ENCODE peak calls at places on chromosomes 13 and 19, in six cellular contexts. One of them, this sample, is unnamed.

GRCh38 chr13:79874396-79875360 is 393.7 kb downstream of the NDFIP2 start:
- DNase-seq in stimulated activated CD8-positive, alpha-beta memory T cell treated with anti-CD3 and anti-CD28 coated beads, Interleukin-2, amount 100 ng/mL, for 1 hour: no peak
- DNase-seq in natural killer cell: no peak
- DNase-seq in NCI-H2029 treated with DMSO at 0.1 percent for 48 hours: no peak
- DNase-seq in heart left ventricle: no peak
- DNase-seq in stimulated activated CD4-positive, alpha-beta T cell treated with anti-CD3 and anti-CD28 coated beads, Interleukin-1b, Interleukin-23, amount 100 ng/mL, for 24 hours: no peak
- DNase-seq in this sample: no peak

GRCh38 chr19:40279120-40279551 is 6.0 kb downstream of the AKT2 start:
- DNase-seq in stimulated activated CD8-positive, alpha-beta memory T cell treated with anti-CD3 and anti-CD28 coated beads, Interleukin-2, amount 100 ng/mL, for 1 hour: no peak
- DNase-seq in natural killer cell: no peak
- DNase-seq in heart left ventricle: peak; percentile 81
- DNase-seq in stimulated activated CD4-positive, alpha-beta T cell treated with anti-CD3 and anti-CD28 coated beads, Interleukin-1b, Interleukin-23, amount 100 ng/mL, for 24 hours: no peak
- DNase-seq in NCI-H2029 treated with DMSO at 0.1 percent for 48 hours: no peak
- DNase-seq in this sample: no peak

GRCh38 chr13:63425131-63425530 is 2009.5 kb upstream of the PCDH20 start:
- DNase-seq in heart left ventricle: no peak
- DNase-seq in natural killer cell: no peak
- DNase-seq in stimulated activated CD4-positive, alpha-beta T cell treated with anti-CD3 and anti-CD28 coated beads, Interleukin-1b, Interleukin-23, amount 100 ng/mL, for 24 hours: no peak
- DNase-seq in stimulated activated CD8-positive, alpha-beta memory T cell treated with anti-CD3 and anti-CD28 coated beads, Interleukin-2, amount 100 ng/mL, for 1 hour: no peak
- DNase-seq in NCI-H2029 treated with DMSO at 0.1 percent for 48 hours: no peak
- DNase-seq in this sample: no peak

GRCh38 chr19:55443045-55443823 is at the start of gene SHISA7:
- DNase-seq in stimulated activated CD4-positive, alpha-beta T cell treated with anti-CD3 and anti-CD28 coated beads, Interleukin-1b, Interleukin-23, amount 100 ng/mL, for 24 hours: no peak
- DNase-seq in NCI-H2029 treated with DMSO at 0.1 percent for 48 hours: no peak
- DNase-seq in natural killer cell: no peak
- DNase-seq in heart left ventricle: no peak
- DNase-seq in stimulated activated CD8-positive, alpha-beta memory T cell treated with anti-CD3 and anti-CD28 coated beads, Interleukin-2, amount 100 ng/mL, for 1 hour: no peak
- DNase-seq in this sample: no peak

GRCh38 chr19:1136201-1136600 is 32.4 kb downstream of the GPX4 start:
- DNase-seq in stimulated activated CD4-positive, alpha-beta T cell treated with anti-CD3 and anti-CD28 coated beads, Interleukin-1b, Interleukin-23, amount 100 ng/mL, for 24 hours: no peak
- DNase-seq in heart left ventricle: no peak
- DNase-seq in NCI-H2029 treated with DMSO at 0.1 percent for 48 hours: no peak
- DNase-seq in natural killer cell: no peak
- DNase-seq in stimulated activated CD8-positive, alpha-beta memory T cell treated with anti-CD3 and anti-CD28 coated beads, Interleukin-2, amount 100 ng/mL, for 1 hour: no peak
- DNase-seq in this sample: no peak

GRCh38 chr13:23883255-23883654 is 5.9 kb downstream of the MIPEP start:
- DNase-seq in NCI-H2029 treated with DMSO at 0.1 percent for 48 hours: no peak
- DNase-seq in natural killer cell: no peak
- DNase-seq in heart left ventricle: no peak
- DNase-seq in stimulated activated CD8-positive, alpha-beta memory T cell treated with anti-CD3 and anti-CD28 coated beads, Interleukin-2, amount 100 ng/mL, for 1 hour: no peak
- DNase-seq in stimulated activated CD4-positive, alpha-beta T cell treated with anti-CD3 and anti-CD28 coated beads, Interleukin-1b, Interleukin-23, amount 100 ng/mL, for 24 hours: no peak
- DNase-seq in this sample: no peak

GRCh38 chr19:11018743-11019142 is 57.9 kb downstream of the SMARCA4 start:
- DNase-seq in natural killer cell: no peak
- DNase-seq in stimulated activated CD4-positive, alpha-beta T cell treated with anti-CD3 and anti-CD28 coated beads, Interleukin-1b, Interleukin-23, amount 100 ng/mL, for 24 hours: no peak
- DNase-seq in NCI-H2029 treated with DMSO at 0.1 percent for 48 hours: no peak
- DNase-seq in heart left ventricle: no peak
- DNase-seq in stimulated activated CD8-positive, alpha-beta memory T cell treated with anti-CD3 and anti-CD28 coated beads, Interleukin-2, amount 100 ng/mL, for 1 hour: no peak
- DNase-seq in this sample: no peak

GRCh38 chr19:38699027-38699346 is 45.3 kb downstream of the CAPN12 start:
- DNase-seq in stimulated activated CD8-positive, alpha-beta memory T cell treated with anti-CD3 and anti-CD28 coated beads, Interleukin-2, amount 100 ng/mL, for 1 hour: no peak
- DNase-seq in NCI-H2029 treated with DMSO at 0.1 percent for 48 hours: no peak
- DNase-seq in heart left ventricle: no peak
- DNase-seq in natural killer cell: no peak
- DNase-seq in stimulated activated CD4-positive, alpha-beta T cell treated with anti-CD3 and anti-CD28 coated beads, Interleukin-1b, Interleukin-23, amount 100 ng/mL, for 24 hours: no peak
- DNase-seq in this sample: no peak

GRCh38 chr13:41008349-41008980 is 10.7 kb downstream of the ELF1 start:
- DNase-seq in stimulated activated CD8-positive, alpha-beta memory T cell treated with anti-CD3 and anti-CD28 coated beads, Interleukin-2, amount 100 ng/mL, for 1 hour: no peak
- DNase-seq in stimulated activated CD4-positive, alpha-beta T cell treated with anti-CD3 and anti-CD28 coated beads, Interleukin-1b, Interleukin-23, amount 100 ng/mL, for 24 hours: no peak
- DNase-seq in heart left ventricle: no peak
- DNase-seq in natural killer cell: no peak
- DNase-seq in NCI-H2029 treated with DMSO at 0.1 percent for 48 hours: no peak
- DNase-seq in this sample: no peak

GRCh38 chr19:33400856-33401682 is 27.6 kb downstream of the CEBPG start:
- DNase-seq in stimulated activated CD4-positive, alpha-beta T cell treated with anti-CD3 and anti-CD28 coated beads, Interleukin-1b, Interleukin-23, amount 100 ng/mL, for 24 hours: no peak
- DNase-seq in stimulated activated CD8-positive, alpha-beta memory T cell treated with anti-CD3 and anti-CD28 coated beads, Interleukin-2, amount 100 ng/mL, for 1 hour: no peak
- DNase-seq in NCI-H2029 treated with DMSO at 0.1 percent for 48 hours: no peak
- DNase-seq in heart left ventricle: no peak
- DNase-seq in natural killer cell: no peak
- DNase-seq in this sample: no peak

This sample was measured in dermis microvascular lymphatic vessel endothelial cell.